ENCODE peak calls at places on chromosomes 1 and 21, in four cellular contexts. W, R, P and D are unnamed samples. For H3K4me1, the result is how much of the 10 kb centered on the place peaks cover.

GRCh38 chr21:31557421-31557955 is 102.0 kb upstream of the SOD1 start:
- DNase-seq in W (no peak), R (no peak), P (no peak), D (no peak)

GRCh38 chr1:155951753-155952504 is 10.5 kb downstream of the RXFP4 start:
- DNase-seq in W (no peak), R (no peak), P (no peak), D (no peak)

GRCh38 chr1:223116950-223117349 is 26.1 kb downstream of the TLR5 start:
- DNase-seq in W (no peak), R (no peak), P (no peak), D (no peak)

GRCh38 chr1:217369271-217369981 is 261.5 kb downstream of the GPATCH2 start:
- DNase-seq in W (no peak), R (no peak), P (no peak), D (no peak)

GRCh38 chr1:217274927-217275616 is 355.8 kb downstream of the GPATCH2 start:
- DNase-seq in W (no peak), R (no peak), P (no peak), D (no peak)

GRCh38 chr1:65812065-65812464 is 19.4 kb downstream of the PDE4B start:
- DNase-seq in W (no peak), R (no peak), P (no peak), D (peak)

GRCh38 chr1:206769331-206769731 is 1.2 kb upstream of the IL19 start:
- DNase-seq in W (no peak), R (no peak), P (no peak), D (no peak)

GRCh38 chr1:247390116-247390791 is 25.7 kb upstream of the NLRP3 start:
- DNase-seq in W (peak), R (peak), P (peak), D (peak)

GRCh38 chr1:239719642-239720258 is 333.4 kb downstream of the CHRM3 start:
- DNase-seq in W (no peak), R (no peak), P (no peak), D (no peak)

GRCh38 chr21:46151989-46152938 is 3.1 kb downstream of the FTCD start:
- DNase-seq in W (peak), R (peak), P (no peak), D (peak)

GRCh38 chr21:42836402-42836666 is 43.0 kb downstream of the WDR4 start:
- DNase-seq in W (no peak), R (no peak), P (no peak), D (no peak)

GRCh38 chr1:178633068-178633467 is 92.0 kb upstream of the RALGPS2 start:
- DNase-seq in W (no peak), R (no peak), P (peak), D (no peak)

GRCh38 chr1:212951058-212951923 is 950 bp downstream of the VASH2 start:
- DNase-seq in W (no peak), R (no peak), P (no peak), D (peak)

GRCh38 chr1:68231627-68232303 is 558 bp downstream of the WLS start:
- DNase-seq in W (peak), R (peak), P (peak), D (peak)

GRCh38 chr1:188355082-188355481 is 1526.3 kb downstream of the PLA2G4A start:
- DNase-seq in W (no peak), R (no peak), P (peak), D (no peak)

GRCh38 chr1:113872219-113872934 is 865 bp upstream of the PTPN22 start:
- DNase-seq in W (no peak), R (no peak), P (no peak), D (no peak)

GRCh38 chr21:43191521-43191920 is 22.7 kb downstream of the CRYAA start:
- DNase-seq in W (peak), R (no peak), P (no peak), D (peak)

GRCh38 chr1:30263405-30263804 is 460.0 kb downstream of the MATN1 start:
- DNase-seq in W (peak), R (no peak), P (no peak), D (no peak)

GRCh38 chr1:171257207-171258052 is 9.1 kb downstream of the FMO1 start:
- DNase-seq in W (peak), R (peak), P (peak), D (no peak)

GRCh38 chr1:68320349-68320748 is 88.0 kb upstream of the WLS start:
- DNase-seq in W (no peak), R (no peak), P (no peak), D (no peak)

GRCh38 chr1:159821171-159821867 is 5.4 kb upstream of the SLAMF8 start:
- DNase-seq in W (no peak), R (no peak), P (peak), D (no peak)

GRCh38 chr1:171434717-171435346 is 50.5 kb upstream of the PRRC2C start:
- DNase-seq in W (peak), R (peak), P (peak), D (no peak)

GRCh38 chr1:168863647-168864234 is 134.7 kb upstream of the DPT start:
- DNase-seq in W (no peak), R (no peak), P (peak), D (no peak)

GRCh38 chr1:245871881-245872280 is 635.2 kb downstream of the SMYD3 start:
- DNase-seq in W (no peak), R (no peak), P (no peak), D (no peak)

GRCh38 chr1:3319874-3320245 is 134.6 kb upstream of the ARHGEF16 start:
- DNase-seq in W (no peak), R (peak), P (peak), D (peak)

GRCh38 chr1:11731719-11732283 is 4.1 kb upstream of the AGTRAP start:
- DNase-seq in W (peak), R (peak), P (no peak), D (peak)
- H3K27ac ChIP-seq in W (peak), R (peak), P (no peak), D (peak)

DNA sequence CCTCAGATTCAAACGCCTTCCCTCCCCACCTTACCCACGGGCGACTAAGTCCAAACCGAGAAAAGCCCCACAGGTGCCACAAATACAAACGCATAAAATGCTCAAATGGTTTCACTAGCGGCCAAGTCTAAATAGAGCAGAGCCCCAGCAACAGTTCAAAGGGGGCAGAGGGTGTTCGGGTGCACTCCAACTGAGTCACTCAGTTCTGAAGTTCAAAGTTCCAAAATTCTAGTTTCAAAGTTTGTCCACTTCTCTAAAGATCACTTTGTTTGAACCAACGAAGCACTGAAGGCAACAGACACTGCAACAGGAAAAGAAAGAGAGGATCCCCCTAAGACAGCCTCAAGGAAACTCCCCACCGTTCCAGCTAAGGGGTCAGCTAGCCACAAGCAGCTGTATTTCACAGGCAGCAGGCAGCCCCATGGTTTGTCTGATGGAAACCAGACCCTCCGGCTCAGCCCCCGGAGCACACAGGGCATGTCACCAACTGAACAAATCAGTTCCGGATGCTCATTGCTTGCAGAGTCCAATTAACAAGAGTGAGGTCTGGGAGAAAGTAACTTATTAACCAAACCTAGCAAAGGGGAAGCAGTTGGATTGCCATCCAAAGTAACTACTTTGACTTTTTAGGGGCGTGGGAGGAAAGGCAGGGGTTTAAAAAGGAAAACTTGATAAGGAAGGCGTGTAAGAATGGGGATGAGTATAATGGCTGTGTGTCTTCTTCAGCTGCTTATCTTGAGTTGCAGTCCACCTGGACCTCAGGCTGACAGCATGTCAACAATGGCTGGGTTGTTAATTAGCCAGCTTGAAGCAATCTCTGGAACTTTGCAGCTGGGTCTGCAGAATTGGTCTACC is 1423.9 kb upstream of the PRMT6 start:
- DNase-seq in W (no peak), R (no peak), P (no peak), D (no peak)
- TF ChIP-seq POLR2A in W (no peak), R (no peak), P (no peak), D (no peak)

GRCh38 chr1:42768172-42768571 is 1.1 kb downstream of the C1orf50 start:
- DNase-seq in W (no peak), R (no peak), P (no peak), D (no peak)
- H3K4me1 ChIP-seq in W (under half), R (under half), P (under half), D (under half)

GRCh38 chr1:185017966-185018365 is 27.4 kb upstream of the RNF2 start:
- DNase-seq in W (no peak), R (no peak), P (no peak), D (no peak)

GRCh38 chr1:185017338-185017737 is 28.0 kb upstream of the RNF2 start:
- DNase-seq in W (no peak), R (no peak), P (peak), D (no peak)

GRCh38 chr1:185015598-185015997 is 29.8 kb upstream of the RNF2 start:
- DNase-seq in W (no peak), R (no peak), P (no peak), D (no peak)

GRCh38 chr1:185016880-185017279 is 28.5 kb upstream of the RNF2 start:
- DNase-seq in W (no peak), R (no peak), P (peak), D (no peak)
- H3K27ac ChIP-seq in W (no peak), R (no peak), P (peak), D (no peak)

DNA sequence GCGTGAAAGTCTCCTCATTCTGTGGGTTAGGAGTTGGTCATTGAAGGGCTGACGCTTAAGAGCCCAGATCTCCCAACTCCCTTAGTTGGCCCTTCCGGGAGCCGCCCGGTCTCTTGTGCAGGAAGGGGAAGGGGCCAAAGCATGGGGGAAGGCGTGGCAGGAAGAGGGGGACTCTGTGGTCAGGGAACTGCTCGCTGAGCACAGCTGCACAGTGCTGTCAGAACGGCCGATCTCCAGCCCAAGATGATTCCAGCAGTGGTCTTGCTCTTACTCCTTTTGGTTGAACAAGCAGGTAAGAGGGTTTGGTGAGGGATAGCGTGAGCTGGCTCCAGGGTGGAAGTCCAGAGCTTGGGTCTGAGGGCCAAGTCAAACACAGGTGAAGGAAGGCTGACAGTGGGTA is at the start of gene FCER1G:
- DNase-seq in W (no peak), R (no peak), P (no peak), D (peak)
- TF ChIP-seq POLR2A in W (no peak), R (no peak), P (no peak), D (no peak)

GRCh38 chr1:116493036-116493435 is 77.8 kb downstream of the CD58 start:
- DNase-seq in W (no peak), R (no peak), P (no peak), D (no peak)
- H3K4me1 ChIP-seq in W (under half), R (under half), P (under half), D (under half)

GRCh38 chr1:67135354-67135753 is 584 bp upstream of the C1orf141 start:
- DNase-seq in W (no peak), R (no peak), P (no peak), D (no peak)

GRCh38 chr1:67137307-67137753 is 2.6 kb upstream of the C1orf141 start:
- DNase-seq in W (no peak), R (no peak), P (no peak), D (no peak)

GRCh38 chr1:67142931-67143330 is 8.2 kb upstream of the C1orf141 start:
- DNase-seq in W (no peak), R (no peak), P (no peak), D (no peak)

GRCh38 chr1:67140460-67140859 is 5.7 kb upstream of the C1orf141 start:
- DNase-seq in W (no peak), R (no peak), P (no peak), D (no peak)

DNA sequence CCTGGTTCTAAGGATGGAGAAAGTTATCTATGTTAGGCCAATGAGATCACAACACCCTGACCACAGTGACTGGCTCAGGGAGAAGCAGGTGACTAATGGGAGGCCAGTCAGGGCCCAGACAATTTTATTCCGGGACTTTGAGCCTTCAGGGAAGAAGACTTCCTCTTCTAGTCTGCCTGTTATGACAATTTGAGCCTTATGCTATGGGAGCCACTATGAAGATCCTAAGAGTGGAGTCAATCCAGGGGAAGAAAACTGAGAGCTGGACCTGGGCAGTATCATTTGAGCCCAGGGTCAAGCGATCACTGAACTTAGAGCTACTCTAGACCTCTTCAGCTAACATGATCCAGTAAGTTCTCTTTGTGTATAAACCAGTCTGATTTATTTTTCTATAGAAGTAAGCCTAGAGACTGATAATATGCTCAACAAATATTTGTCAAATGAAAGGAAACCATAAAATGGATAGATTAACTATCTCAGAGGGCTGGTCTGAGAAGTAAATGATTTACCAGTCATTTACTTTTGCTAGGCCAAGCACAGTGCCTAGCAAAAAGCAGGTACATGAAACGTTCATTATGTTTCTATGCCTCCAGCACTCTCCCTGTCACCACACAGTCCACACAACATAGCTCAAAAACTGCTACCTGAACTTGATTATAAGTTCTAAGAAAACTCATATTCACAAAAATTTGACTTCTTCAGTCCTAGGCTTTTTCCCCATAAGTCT is 4.2 kb upstream of the C1orf141 start:
- DNase-seq in W (no peak), R (no peak), P (no peak), D (no peak)
- H3K27ac ChIP-seq in W (no peak), R (no peak), P (no peak), D (no peak)

DNA sequence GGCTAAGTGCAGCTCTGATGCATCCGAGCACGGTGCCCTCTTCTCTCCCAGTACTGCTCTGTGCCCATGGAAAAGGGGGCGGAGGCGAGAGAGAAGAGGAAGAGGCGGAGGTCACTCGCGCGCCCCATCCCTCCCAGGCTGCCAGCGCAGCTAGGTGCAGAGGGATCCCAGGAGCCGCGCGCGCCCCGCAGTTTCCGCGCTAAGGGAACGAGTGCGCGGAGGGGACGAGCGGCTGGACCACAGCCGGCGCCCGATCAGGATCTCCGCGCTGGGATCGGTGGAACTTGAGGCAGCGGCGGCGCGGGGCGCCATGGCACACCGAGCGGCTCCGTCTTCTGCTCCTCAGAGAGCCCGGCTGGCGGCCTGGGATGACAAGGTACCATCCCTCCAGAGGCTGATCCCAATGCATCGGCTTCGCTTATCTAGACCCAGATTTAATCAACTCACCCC is at the start of gene PTGFR:
- DNase-seq in W (no peak), R (peak), P (no peak), D (no peak)
- TF ChIP-seq POLR2A in W (no peak), R (no peak), P (no peak), D (no peak)

GRCh38 chr1:201536542-201536941 is 2.4 kb upstream of the NAV1 start:
- DNase-seq in W (peak), R (no peak), P (peak), D (peak)
- H3K4me1 ChIP-seq in W (half or more), R (under half), P (under half), D (under half)